ENCODE peak calls at places on chromosomes 4 and X, in four cellular contexts. K is CD8-positive, alpha-beta T cell; D is suprapubic skin; F is aorta. E is an unnamed sample.
A peak's percentile ranks its signal among the peaks of the same experiment; 100 is the strongest.

GRCh38 chr4:2570551-2571222 is 34.2 kb downstream of the FAM193A start:
- DNase-seq in K (peak; percentile 42), D (no peak), F (no peak), E (no peak)

GRCh38 chrX:136525738-136526606 is 6.0 kb upstream of the VGLL1 start:
- DNase-seq in K (no peak), D (no peak), F (peak; percentile 83), E (no peak)

GRCh38 chrX:64265265-64265664 is 34.9 kb upstream of the ASB12 start:
- DNase-seq in K (no peak), D (no peak), F (no peak), E (peak; percentile 43)

GRCh38 chr4:150242820-150243458 is 164.7 kb downstream of the DCLK2 start:
- DNase-seq in K (no peak), D (no peak), F (no peak), E (no peak)

GRCh38 chr4:159096434-159096833 is 6.4 kb upstream of the RAPGEF2 start:
- DNase-seq in K (no peak), D (no peak), F (no peak), E (no peak)

GRCh38 chr4:79666875-79667274 is 258.8 kb upstream of the GK2 start:
- DNase-seq in K (no peak), D (no peak), F (no peak), E (no peak)

GRCh38 chrX:672931-673330 is 42.3 kb downstream of the SHOX start:
- DNase-seq in K (no peak), D (no peak), F (no peak), E (no peak)

GRCh38 chrX:24030597-24030996 is 3.6 kb upstream of the KLHL15 start:
- DNase-seq in K (no peak), D (no peak), F (no peak), E (no peak)

GRCh38 chr4:184541918-184542317 is 67.6 kb upstream of the IRF2 start:
- DNase-seq in K (no peak), D (no peak), F (no peak), E (no peak)

GRCh38 chr4:122614621-122615020 is 6.2 kb downstream of the IL21 start:
- DNase-seq in K (no peak), D (no peak), F (no peak), E (no peak)

GRCh38 chr4:154781983-154782293 is 866 bp downstream of the RBM46 start:
- DNase-seq in K (no peak), D (no peak), F (no peak), E (no peak)

GRCh38 chr4:125849869-125850268 is 535.1 kb downstream of the FAT4 start:
- DNase-seq in K (no peak), D (no peak), F (no peak), E (no peak)

GRCh38 chr4:67483868-67484602 is 61.3 kb downstream of the CENPC start:
- DNase-seq in K (no peak), D (no peak), F (no peak), E (no peak)

GRCh38 chr4:7007944-7008343 is 35.2 kb upstream of the TADA2B start:
- DNase-seq in K (no peak), D (no peak), F (no peak), E (peak; percentile 55)

GRCh38 chr4:142085631-142086292 is 449.4 kb downstream of the IL15 start:
- DNase-seq in K (no peak), D (no peak), F (no peak), E (no peak)

GRCh38 chrX:80879143-80879542 is 69.5 kb upstream of the BRWD3 start:
- DNase-seq in K (no peak), D (no peak), F (no peak), E (no peak)

GRCh38 chrX:46698691-46699090 is 60.2 kb downstream of the SLC9A7 start:
- DNase-seq in K (no peak), D (no peak), F (no peak), E (no peak)

GRCh38 chrX:12315526-12315925 is 177.3 kb downstream of the FRMPD4 start:
- DNase-seq in K (no peak), D (no peak), F (no peak), E (no peak)
- H3K27me3 ChIP-seq in K (no peaks in the 10 kb centered on the region), D (no peaks in the 10 kb centered on the region), F (no peaks in the 10 kb centered on the region), E (no peaks in the 10 kb centered on the region)

DNA sequence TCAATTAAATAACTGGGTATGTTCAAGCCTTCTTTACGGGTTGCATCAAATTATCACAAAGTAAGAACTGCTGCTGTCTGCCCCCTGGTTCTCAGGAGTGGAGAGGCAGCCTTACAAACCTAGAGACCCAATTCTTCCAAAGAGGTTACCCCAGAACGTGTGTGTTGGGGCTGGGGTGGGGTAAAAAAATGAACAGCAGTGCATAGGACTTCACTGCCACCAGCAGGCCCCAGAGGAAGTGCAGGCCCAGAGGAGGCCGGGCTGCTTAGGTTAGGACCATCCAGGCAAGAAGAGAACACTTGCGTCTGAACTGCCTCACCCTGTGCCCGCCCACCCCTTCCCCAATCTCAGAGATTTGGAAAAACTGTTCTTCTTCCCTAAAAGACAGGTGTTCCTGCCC is 1.5 kb upstream of the NWD2 start:
- DNase-seq in K (no peak), D (no peak), F (no peak), E (no peak)
- H3K27me3 ChIP-seq in K (no peaks in the 10 kb centered on the region), D (peaks cover 61% of the 10 kb centered on the region), F (no peaks in the 10 kb centered on the region), E (no peaks in the 10 kb centered on the region)

GRCh38 chr4:8835521-8836365 is 35.9 kb downstream of the HMX1 start:
- DNase-seq in K (no peak), D (peak; percentile 24), F (no peak), E (peak; percentile 14)
- H3K27me3 ChIP-seq in K (no peaks in the 10 kb centered on the region), D (peaks cover 51% of the 10 kb centered on the region), F (no peaks in the 10 kb centered on the region), E (no peaks in the 10 kb centered on the region)

DNA sequence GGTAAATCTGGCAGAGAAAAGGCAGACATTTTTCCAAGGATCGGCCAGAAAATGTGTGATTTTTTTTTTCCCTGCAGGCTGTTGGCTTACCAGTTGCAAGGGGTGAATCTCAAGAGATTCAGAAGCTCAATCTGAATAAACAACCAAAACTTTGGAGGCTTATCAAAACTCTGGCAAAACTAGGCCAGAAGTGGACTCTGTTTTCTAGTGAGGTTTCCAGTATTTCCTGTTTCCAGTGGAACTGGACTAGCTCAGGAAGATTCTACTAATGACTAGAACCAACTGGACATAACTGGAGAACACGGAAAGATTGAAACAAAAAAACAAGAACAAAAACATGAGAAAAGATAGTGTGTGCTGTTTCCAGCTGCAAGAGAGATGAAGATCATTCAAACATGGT is 191.4 kb downstream of the SMIM20 start:
- DNase-seq in K (no peak), D (no peak), F (no peak), E (no peak)
- H3K27me3 ChIP-seq in K (no peaks in the 10 kb centered on the region), D (no peaks in the 10 kb centered on the region), F (no peaks in the 10 kb centered on the region), E (no peaks in the 10 kb centered on the region)

GRCh38 chr4:187550256-187550950 is 445.2 kb upstream of the ZFP42 start:
- DNase-seq in K (no peak), D (no peak), F (no peak), E (no peak)
- H3K27me3 ChIP-seq in K (no peaks in the 10 kb centered on the region), D (no peaks in the 10 kb centered on the region), F (no peaks in the 10 kb centered on the region), E (no peaks in the 10 kb centered on the region)

GRCh38 chr4:84498203-84499026 is 677 bp downstream of the NKX6-1 start:
- DNase-seq in K (no peak), D (no peak), F (peak; percentile 58), E (no peak)
- H3K27me3 ChIP-seq in K (peaks cover 84% of the 10 kb centered on the region), D (peaks cover 100% of the 10 kb centered on the region), F (no peaks in the 10 kb centered on the region), E (no peaks in the 10 kb centered on the region)

E was measured in Caco-2.